ENCODE peak calls at places on chromosomes 5 and 9, in nine cellular contexts. A is bronchial epithelial cell; Z is ELR; R is EL; W is NCI-H226; K is G401; Y is germinal center; S is fibroblast of lung; N is CD4-positive, alpha-beta T cell. J is an unnamed sample.

GRCh38 chr5:9546973-9547947 is 1.4 kb upstream of the SEMA5A start:
- DNase-seq in A (peak), Z (peak), R (peak), W (peak), K (no peak), Y (no peak), S (peak), N (no peak), J (no peak)

GRCh38 chr5:82105457-82105856 is 133.6 kb downstream of the ATG10 start:
- DNase-seq in A (peak), Z (peak), R (no peak), W (no peak), K (peak), Y (no peak), S (peak), N (no peak), J (no peak)

GRCh38 chr9:97703437-97704326 is 6.5 kb upstream of the XPA start:
- DNase-seq in A (peak), Z (peak), R (peak), W (peak), K (no peak), Y (no peak), S (peak), N (no peak), J (no peak)

GRCh38 chr5:143262393-143263174 is 140.9 kb downstream of the NR3C1 start:
- DNase-seq in A (peak), Z (peak), R (peak), W (peak), K (no peak), Y (no peak), S (peak), N (no peak), J (no peak)

GRCh38 chr9:136330406-136330990 is 3.2 kb downstream of the GPSM1 start:
- DNase-seq in A (no peak), Z (no peak), R (no peak), W (no peak), K (no peak), Y (no peak), S (no peak), N (no peak), J (no peak)

GRCh38 chr9:137145731-137146526 is 7.0 kb downstream of the GRIN1 start:
- DNase-seq in A (no peak), Z (no peak), R (no peak), W (no peak), K (no peak), Y (no peak), S (no peak), N (no peak), J (no peak)

GRCh38 chr9:128094166-128094949 is 26.3 kb downstream of the SLC25A25 start:
- DNase-seq in A (peak), Z (peak), R (peak), W (peak), K (peak), Y (peak), S (peak), N (peak), J (no peak)

GRCh38 chr5:22063717-22064116 is 789.4 kb downstream of the CDH12 start:
- DNase-seq in A (peak), Z (no peak), R (no peak), W (no peak), K (no peak), Y (no peak), S (no peak), N (no peak), J (no peak)

GRCh38 chr5:137381546-137381945 is 117.6 kb downstream of the SPOCK1 start:
- DNase-seq in A (no peak), Z (no peak), R (no peak), W (no peak), K (no peak), Y (no peak), S (no peak), N (no peak), J (no peak)

GRCh38 chr5:153584561-153585359 is 94.3 kb downstream of the GRIA1 start:
- DNase-seq in A (no peak), Z (no peak), R (no peak), W (no peak), K (no peak), Y (no peak), S (peak), N (no peak), J (no peak)